ENCODE peak calls at places on chromosomes 13 and 19, in four cellular contexts. Y is CD4-positive, alpha-beta T cell; A is progenitor cell of endocrine pancreas; W is cardiac muscle cell. F is an unnamed sample.

GRCh38 chr13:78370231-78370630 is 233.1 kb downstream of the POU4F1 start:
- DNase-seq in Y (no peak), W (no peak), A (no peak), F (no peak)

GRCh38 chr13:31922724-31923123 is 108.8 kb upstream of the FRY start:
- DNase-seq in A (no peak), W (no peak), Y (no peak), F (no peak)

GRCh38 chr19:6222884-6223283 is 56.9 kb downstream of the MLLT1 start:
- DNase-seq in Y (no peak), W (no peak), A (no peak), F (no peak)

GRCh38 chr19:31963741-31964140 is 381.7 kb upstream of the ZNF507 start:
- DNase-seq in W (no peak), Y (no peak), A (no peak), F (no peak)

GRCh38 chr19:50475101-50475568 is 1.2 kb upstream of the EMC10 start:
- DNase-seq in Y (no peak), W (no peak), A (no peak), F (no peak)

GRCh38 chr19:51783373-51783772 is 11.6 kb upstream of the FPR3 start:
- DNase-seq in Y (no peak), W (no peak), A (no peak), F (no peak)

GRCh38 chr19:13882841-13883240 is 5.9 kb downstream of the NANOS3 start:
- DNase-seq in Y (no peak), A (no peak), W (no peak), F (no peak)

GRCh38 chr13:45046445-45046844 is 57.1 kb downstream of the GPALPP1 start:
- DNase-seq in Y (no peak), W (no peak), A (no peak), F (no peak)

GRCh38 chr19:51811344-51811743 is 16.4 kb downstream of the FPR3 start:
- DNase-seq in W (no peak), Y (no peak), A (no peak), F (no peak)

GRCh38 chr13:21176982-21177284 is 475 bp downstream of the MRPL57 start:
- DNase-seq in Y (no peak), A (no peak), W (no peak), F (no peak)

GRCh38 chr19:43489979-43490599 is 14.5 kb downstream of the PHLDB3 start:
- DNase-seq in A (no peak), Y (no peak), W (no peak), F (no peak)

GRCh38 chr19:4014541-4015491 is 7.3 kb downstream of the PIAS4 start:
- DNase-seq in A (no peak), W (no peak), Y (peak; percentile 29), F (no peak)

GRCh38 chr19:802497-802887 is 5.2 kb downstream of the PTBP1 start:
- DNase-seq in W (no peak), Y (no peak), A (no peak), F (no peak)

GRCh38 chr13:38662362-38662761 is 24.5 kb upstream of the FREM2 start:
- DNase-seq in Y (no peak), W (peak; percentile 56), A (no peak), F (no peak)

GRCh38 chr19:3699071-3699740 is 1.1 kb downstream of the PIP5K1C start:
- DNase-seq in A (no peak), W (no peak), Y (no peak), F (peak; percentile 26)

GRCh38 chr19:33245948-33246728 is 20.5 kb upstream of the SLC7A10 start:
- DNase-seq in W (no peak), Y (no peak), A (no peak), F (no peak)

DNA sequence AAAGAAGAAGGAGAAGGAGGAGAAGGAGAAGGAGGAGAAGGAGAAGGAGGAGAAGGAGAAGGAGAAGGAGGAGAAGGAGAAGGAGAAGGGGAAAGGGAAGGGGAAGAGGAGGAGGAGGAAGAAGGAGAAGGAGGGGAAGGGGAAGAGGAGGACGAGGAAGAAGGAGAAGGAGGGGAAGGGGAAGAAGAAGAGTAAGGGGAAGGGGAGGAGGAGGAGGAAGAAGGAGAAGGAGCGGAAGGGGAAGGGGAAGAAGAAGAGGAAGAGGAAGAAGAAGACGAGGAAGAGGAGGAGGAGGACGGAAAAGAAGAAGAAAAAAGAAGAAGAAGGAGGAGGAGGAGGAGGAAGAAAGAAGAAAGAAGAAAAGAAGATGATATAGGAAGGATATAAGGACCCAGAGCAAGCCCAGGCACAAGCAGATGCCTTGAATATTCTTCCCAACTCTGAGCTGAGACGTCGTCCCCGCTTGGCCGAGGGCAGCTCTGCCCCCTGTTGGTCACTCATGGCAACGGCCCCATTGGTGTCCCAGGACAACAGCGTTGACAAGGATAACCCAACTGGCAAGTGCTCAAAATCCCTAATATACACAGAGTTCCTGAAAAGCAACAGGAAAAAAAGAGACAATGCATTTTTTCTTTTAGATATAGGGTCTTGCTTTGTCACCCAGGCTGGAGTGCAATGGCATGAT is 30.6 kb upstream of the IGSF23 start:
- DNase-seq in Y (no peak), A (no peak), W (peak; percentile 41), F (no peak)
- TF ChIP-seq CTCF in Y (no peak), A (peak; percentile 62), W (peak; percentile 77), F (peak; percentile 31)

GRCh38 chr19:19217110-19217509 is 5.4 kb downstream of the NCAN start:
- DNase-seq in A (no peak), W (no peak), Y (no peak), F (no peak)
- TF ChIP-seq CTCF in A (no peak), W (no peak), Y (no peak), F (no peak)

DNA sequence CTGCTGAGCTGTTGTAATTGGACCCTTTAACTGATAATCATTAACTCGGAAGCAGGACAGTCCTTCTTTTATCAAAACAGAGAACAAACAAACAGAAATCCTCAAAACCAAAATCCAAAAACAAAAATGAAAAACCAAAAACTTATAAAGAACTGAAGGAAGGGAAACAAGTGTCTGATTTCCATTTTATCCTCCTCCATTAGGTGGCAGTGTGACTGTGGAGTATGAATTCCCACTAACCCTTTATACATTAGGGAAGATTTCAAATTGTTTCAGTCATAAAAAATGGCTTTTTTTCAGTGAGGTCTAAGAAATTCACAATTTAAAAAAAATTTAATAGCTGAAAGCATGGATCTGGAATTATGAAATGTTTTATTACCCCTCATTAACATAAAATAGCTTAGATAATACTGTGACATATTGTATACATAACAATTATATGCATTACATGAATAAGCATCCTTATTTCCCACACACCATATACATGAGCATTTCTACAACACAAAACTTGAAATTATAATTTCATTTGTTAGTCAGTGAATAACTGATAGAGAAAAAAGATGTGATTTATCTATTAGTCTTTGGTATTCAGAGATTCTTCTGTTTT is 1074.3 kb upstream of the PCDH9 start:
- DNase-seq in W (peak; percentile 51), Y (no peak), A (no peak), F (no peak)
- TF ChIP-seq CTCF in W (peak; percentile 30), Y (no peak), A (peak; percentile 74), F (no peak)

GRCh38 chr19:48637449-48637947 is 319 bp upstream of the DBP start:
- DNase-seq in W (peak; percentile 99), Y (peak; percentile 99), A (peak; percentile 95), F (peak; percentile 99)

GRCh38 chr19:48636859-48637448 is at the start of gene DBP:
- DNase-seq in Y (no peak), W (peak; percentile 69), A (no peak), F (no peak)

GRCh38 chr19:48639483-48640375 is 2.5 kb upstream of the DBP start:
- DNase-seq in W (no peak), Y (no peak), A (no peak), F (no peak)

GRCh38 chr19:48638831-48639381 is 1.7 kb upstream of the DBP start:
- DNase-seq in A (no peak), Y (no peak), W (no peak), F (no peak)

GRCh38 chr19:48637948-48638830 is 1.0 kb upstream of the DBP start:
- DNase-seq in Y (peak; percentile 78), W (peak; percentile 95), A (peak; percentile 62), F (peak; percentile 77)
- TF ChIP-seq CTCF in Y (peak; percentile 19), W (peak; percentile 17), A (peak; percentile 24), F (no peak)

GRCh38 chr19:54428323-54429175 is 13.3 kb downstream of the TTYH1 start:
- DNase-seq in A (no peak), W (no peak), Y (no peak), F (no peak)

GRCh38 chr19:54424660-54425381 is 9.6 kb downstream of the TTYH1 start:
- DNase-seq in W (no peak), A (no peak), Y (no peak), F (no peak)

GRCh38 chr19:54427586-54427985 is 12.3 kb downstream of the TTYH1 start:
- DNase-seq in A (no peak), W (no peak), Y (no peak), F (no peak)

GRCh38 chr19:54425382-54425723 is 10.1 kb downstream of the TTYH1 start:
- DNase-seq in A (no peak), Y (no peak), W (no peak), F (no peak)

GRCh38 chr19:54426291-54426918 is 11.1 kb downstream of the TTYH1 start:
- DNase-seq in A (no peak), Y (no peak), W (no peak), F (no peak)
- TF ChIP-seq CTCF in A (no peak), Y (no peak), W (no peak), F (no peak)

DNA sequence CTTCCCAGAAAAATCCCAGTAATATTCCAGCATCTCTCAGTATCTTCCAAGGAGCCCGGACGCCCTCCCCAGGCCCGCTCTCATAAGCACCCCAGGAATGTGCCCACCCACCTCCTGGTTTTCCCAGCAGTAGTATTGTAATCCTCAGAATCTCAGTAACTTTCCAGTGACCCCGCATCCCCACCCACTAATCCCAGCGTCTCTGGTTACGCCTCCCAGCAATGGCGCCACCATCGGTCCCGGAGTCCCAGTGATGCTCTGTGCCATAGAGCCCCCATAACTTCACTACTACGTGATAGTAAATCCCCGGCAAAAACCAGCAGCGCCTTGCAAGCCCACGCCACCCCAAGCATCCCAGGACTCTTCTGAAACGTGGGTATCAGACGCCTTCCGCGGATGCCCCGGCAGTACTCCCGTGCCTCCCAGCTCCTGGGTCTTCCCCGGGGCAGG is 961 bp upstream of the PNPLA6 start:
- DNase-seq in Y (no peak), W (peak; percentile 66), A (no peak), F (no peak)
- TF ChIP-seq CTCF in Y (no peak), W (peak; percentile 24), A (peak; percentile 3), F (no peak)

DNA sequence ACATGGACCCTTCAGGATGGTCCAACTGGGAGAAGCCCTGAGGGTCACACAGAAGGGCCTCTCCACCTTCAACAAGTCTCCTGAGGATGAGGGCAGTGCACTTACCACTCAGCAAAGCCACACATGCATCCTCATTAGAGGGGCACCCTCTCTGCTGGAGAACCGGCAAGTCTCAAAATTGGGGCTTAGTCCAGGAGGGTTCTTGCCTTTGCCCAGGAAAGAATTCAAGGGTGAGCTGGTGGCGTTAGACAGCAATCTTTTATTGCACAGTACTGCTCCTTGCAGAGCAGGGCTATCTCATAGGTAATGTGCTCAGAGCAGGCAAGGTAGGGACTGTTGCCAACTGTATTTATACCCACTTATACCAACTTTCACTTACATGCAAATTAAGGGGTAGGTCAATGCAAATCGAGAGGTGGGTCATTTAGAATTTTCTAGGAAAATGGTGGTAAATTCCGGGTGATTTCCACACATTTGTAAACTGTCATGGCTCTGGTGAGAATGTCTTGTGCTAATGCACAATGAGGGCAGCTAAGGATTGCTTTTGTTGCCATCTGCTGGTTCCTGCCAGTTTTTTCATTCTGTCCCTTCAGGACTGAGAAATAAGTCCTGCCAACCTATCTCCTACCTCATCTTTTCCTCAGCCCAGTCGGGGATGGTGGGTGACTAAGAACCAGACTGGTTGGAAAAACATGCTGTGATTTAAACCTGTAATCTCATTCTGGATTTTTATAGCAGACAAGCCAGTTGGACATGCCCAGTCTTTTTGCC is 27.8 kb upstream of the IGSF23 start:
- DNase-seq in A (no peak), W (no peak), Y (no peak), F (no peak)
- TF ChIP-seq CTCF in A (no peak), W (peak; percentile 24), Y (no peak), F (no peak)

F was measured in natural killer cell.